ENCODE peak calls at places on chromosomes 2 and 18, in six cellular contexts. M is Caki2; T is NCI-H1417; K is NCI-H1092; O is mucosa of gallbladder; R is activated naive CD4-positive, alpha-beta T cell treated with anti-CD3 and anti-CD28 coated beads, Interleukin-2, amount 50 U/mL, for 16 hours. D is an unnamed sample.

GRCh38 chr2:16181062-16181740 is 240.9 kb downstream of the MYCN start:
- DNase-seq in R (no peak), M (no peak), T (no peak), O (no peak), K (no peak), D (no peak)

GRCh38 chr2:191245869-191246531 is 796 bp downstream of the MYO1B start:
- DNase-seq in K (no peak), R (peak; percentile 46), M (peak; percentile 54), O (peak; percentile 56), T (peak; percentile 27), D (no peak)

GRCh38 chr2:66469219-66469902 is 34.4 kb downstream of the MEIS1 start:
- DNase-seq in T (peak; percentile 42), K (no peak), O (no peak), R (no peak), M (no peak), D (no peak)

GRCh38 chr2:53253244-53253643 is 514.4 kb upstream of the CHAC2 start:
- DNase-seq in O (no peak), K (no peak), M (no peak), T (no peak), R (no peak), D (no peak)

GRCh38 chr2:175880-176800 is 87.7 kb downstream of the SH3YL1 start:
- DNase-seq in M (no peak), K (no peak), T (no peak), O (no peak), R (peak; percentile 37), D (no peak)

GRCh38 chr18:48983793-48984437 is 33.1 kb upstream of the SMAD7 start:
- DNase-seq in T (peak; percentile 40), O (peak; percentile 32), R (no peak), M (peak; percentile 52), K (peak; percentile 26), D (no peak)

GRCh38 chr2:30628341-30628740 is 178.9 kb downstream of the CAPN13 start:
- DNase-seq in O (no peak), K (no peak), T (no peak), R (no peak), M (peak; percentile 48), D (no peak)

GRCh38 chr2:142591408-142591807 is 286.1 kb upstream of the KYNU start:
- DNase-seq in K (no peak), R (no peak), T (no peak), O (no peak), M (no peak), D (no peak)

GRCh38 chr18:7336616-7337015 is 105.7 kb downstream of the LRRC30 start:
- DNase-seq in R (no peak), T (no peak), O (no peak), K (no peak), M (no peak), D (no peak)

GRCh38 chr2:225740086-225740485 is 340.6 kb downstream of the NYAP2 start:
- DNase-seq in R (no peak), M (no peak), K (no peak), O (no peak), T (no peak), D (no peak)

GRCh38 chr18:21345851-21346250 is 103.8 kb downstream of the GREB1L start:
- DNase-seq in K (no peak), M (no peak), T (no peak), R (no peak), O (no peak), D (no peak)

GRCh38 chr18:58584219-58585127 is 44.4 kb downstream of the ALPK2 start:
- DNase-seq in K (no peak), R (no peak), M (peak; percentile 54), O (no peak), T (no peak), D (no peak)

GRCh38 chr2:202847693-202848524 is 23.7 kb downstream of the ICA1L start:
- DNase-seq in O (no peak), T (no peak), R (no peak), M (no peak), K (no peak), D (no peak)

GRCh38 chr2:195563857-195564512 is 93.0 kb upstream of the SLC39A10 start:
- DNase-seq in R (peak; percentile 33), O (no peak), K (no peak), T (no peak), M (no peak), D (no peak)

GRCh38 chr2:112077814-112078213 is 22.7 kb downstream of the TMEM87B start:
- DNase-seq in R (no peak), O (no peak), K (no peak), T (no peak), M (peak; percentile 61), D (no peak)

GRCh38 chr2:45669109-45669508 is 17.6 kb downstream of the PRKCE start:
- DNase-seq in R (no peak), O (no peak), M (no peak), K (no peak), T (no peak), D (no peak)

GRCh38 chr2:157837851-157838441 is 38.2 kb downstream of the ACVR1 start:
- DNase-seq in T (peak; percentile 44), M (no peak), O (no peak), K (peak; percentile 67), R (no peak), D (no peak)

GRCh38 chr2:45681675-45682074 is 30.2 kb downstream of the PRKCE start:
- DNase-seq in K (no peak), T (no peak), M (peak; percentile 68), O (peak; percentile 44), R (no peak), D (peak; percentile 55)

GRCh38 chr2:113692698-113693428 is 63.6 kb downstream of the SLC35F5 start:
- DNase-seq in M (no peak), O (no peak), T (no peak), K (no peak), R (peak; percentile 29), D (no peak)

GRCh38 chr2:237196866-237197618 is 111.4 kb downstream of the COPS8 start:
- DNase-seq in M (no peak), T (no peak), O (no peak), K (peak; percentile 10), R (no peak), D (no peak)

GRCh38 chr2:100018794-100019193 is 123.6 kb downstream of the AFF3 start:
- DNase-seq in O (no peak), M (peak; percentile 50), T (no peak), K (no peak), R (no peak), D (no peak)

GRCh38 chr2:61210332-61210981 is 48.5 kb downstream of the C2orf74 start:
- DNase-seq in R (no peak), K (no peak), T (no peak), M (no peak), O (no peak), D (no peak)

GRCh38 chr2:30664761-30665358 is 142.4 kb downstream of the CAPN13 start:
- DNase-seq in T (no peak), O (no peak), M (peak; percentile 73), K (no peak), R (no peak), D (no peak)

GRCh38 chr2:126244937-126245336 is 411.0 kb upstream of the GYPC start:
- DNase-seq in K (peak; percentile 3), M (peak; percentile 6), R (peak; percentile 44), T (no peak), O (peak; percentile 70), D (no peak)

GRCh38 chr2:232333361-232334135 is 45.0 kb upstream of the ALPP start:
- DNase-seq in M (peak; percentile 19), R (peak; percentile 12), T (no peak), K (no peak), O (no peak), D (no peak)

GRCh38 chr2:68466361-68466777 is 725 bp downstream of the FBXO48 start:
- DNase-seq in R (peak; percentile 67), O (no peak), K (no peak), M (peak; percentile 61), T (no peak), D (peak; percentile 4)

GRCh38 chr2:174158003-174158402 is 90.3 kb downstream of the OLA1 start:
- DNase-seq in M (no peak), T (peak; percentile 5), O (no peak), R (peak; percentile 16), K (peak; percentile 20), D (no peak)

GRCh38 chr2:156110890-156111289 is 221.6 kb downstream of the NR4A2 start:
- DNase-seq in M (peak; percentile 4), K (no peak), O (no peak), R (peak; percentile 13), T (no peak), D (no peak)

GRCh38 chr2:172613035-172613434 is 57.1 kb downstream of the PDK1 start:
- DNase-seq in T (no peak), K (no peak), O (no peak), M (no peak), R (no peak), D (no peak)

GRCh38 chr2:82391386-82391785 is 2067.7 kb downstream of the SUCLG1 start:
- DNase-seq in K (no peak), T (no peak), O (no peak), M (no peak), R (no peak), D (no peak)

GRCh38 chr2:184654945-184655344 is 56.6 kb downstream of the ZNF804A start:
- DNase-seq in M (peak; percentile 51), K (no peak), T (no peak), R (no peak), O (no peak), D (no peak)

GRCh38 chr18:76262956-76263955 is 231.8 kb downstream of the ZNF516 start:
- DNase-seq in T (no peak), M (no peak), R (no peak), K (no peak), O (no peak), D (no peak)

GRCh38 chr18:32469190-32469611 is 1.5 kb downstream of the GAREM1 start:
- DNase-seq in T (peak; percentile 6), M (peak; percentile 45), O (peak; percentile 30), K (peak; percentile 11), R (no peak), D (peak; percentile 33)

GRCh38 chr18:48629730-48630324 is 91.0 kb downstream of the CTIF start:
- DNase-seq in K (no peak), M (peak; percentile 45), O (peak; percentile 47), R (no peak), T (no peak), D (no peak)

GRCh38 chr2:110869472-110870446 is 137.4 kb downstream of the ACOXL start:
- DNase-seq in O (no peak), K (no peak), M (peak; percentile 65), R (no peak), T (no peak), D (no peak)

GRCh38 chr2:128422571-128422970 is 103.9 kb upstream of the HS6ST1 start:
- DNase-seq in T (no peak), M (no peak), R (no peak), O (no peak), K (no peak), D (no peak)

GRCh38 chr2:217291259-217291658 is 431.4 kb upstream of the TNP1 start:
- DNase-seq in R (no peak), O (no peak), T (no peak), M (no peak), K (no peak), D (no peak)

GRCh38 chr2:2843969-2844548 is 513.0 kb upstream of the MYT1L start:
- DNase-seq in R (no peak), K (no peak), O (no peak), M (no peak), T (peak; percentile 27), D (no peak)

GRCh38 chr18:57759650-57760049 is 43.5 kb downstream of the ATP8B1 start:
- DNase-seq in M (no peak), R (no peak), T (no peak), O (no peak), K (no peak), D (no peak)

GRCh38 chr18:44548291-44549221 is 132.1 kb upstream of the SETBP1 start:
- DNase-seq in K (no peak), O (no peak), M (no peak), R (no peak), T (no peak), D (no peak)

D was measured in cerebellum.